ENCODE peak calls at places on chromosomes 1 and 21, in six cellular contexts. Z is stimulated activated CD4-positive, alpha-beta T cell treated with anti-CD3 and anti-CD28 coated beads, TNF-alpha, amount 100 ng/mL, for 1 hour; B is GM06990; C is activated gamma-delta T cell treated with anti-CD3 and anti-CD28 coated beads, Interleukin-2, amount 50 U/mL, for 16 hours; R is T1000; S is CD4-positive, alpha-beta T cell. P is an unnamed sample.

GRCh38 chr1:226862900-226863299 is 7.5 kb upstream of the PSEN2 start:
- DNase-seq in Z (no peak), C (no peak), R (no peak), S (no peak), B (no peak), P (no peak)

GRCh38 chr1:54413295-54413694 is 7.1 kb upstream of the SSBP3 start:
- DNase-seq in B (no peak), Z (no peak), S (no peak), R (no peak), C (no peak), P (no peak)

GRCh38 chr1:51504806-51505525 is 14.1 kb downstream of the EPS15 start:
- DNase-seq in C (no peak), R (no peak), Z (no peak), B (peak), S (no peak), P (no peak)

GRCh38 chr21:36073181-36073580 is 3.4 kb downstream of the CBR1 start:
- DNase-seq in S (no peak), Z (no peak), R (no peak), B (no peak), C (no peak), P (no peak)

GRCh38 chr1:198417041-198417440 is 123.4 kb downstream of the ATP6V1G3 start:
- DNase-seq in S (no peak), B (no peak), R (no peak), C (no peak), Z (no peak), P (no peak)

GRCh38 chr1:213761845-213762407 is 225.8 kb upstream of the PROX1 start:
- DNase-seq in B (no peak), Z (peak), R (no peak), S (peak), C (no peak), P (no peak)

GRCh38 chr1:165737196-165737595 is 31.5 kb downstream of the TMCO1 start:
- DNase-seq in Z (no peak), B (no peak), R (no peak), S (no peak), C (no peak), P (no peak)

GRCh38 chr1:84632975-84633427 is 57.3 kb downstream of the SSX2IP start:
- DNase-seq in C (no peak), B (no peak), R (peak), Z (no peak), S (no peak), P (no peak)

GRCh38 chr1:64956733-64957441 is 9.5 kb downstream of the JAK1 start:
- DNase-seq in S (no peak), C (peak), R (no peak), Z (no peak), B (peak), P (no peak)

GRCh38 chr1:163337631-163338030 is 15.9 kb downstream of the NUF2 start:
- DNase-seq in S (no peak), R (no peak), Z (no peak), B (no peak), C (no peak), P (no peak)

GRCh38 chr21:37658994-37659458 is 257.2 kb downstream of the KCNJ6 start:
- DNase-seq in R (no peak), Z (no peak), B (no peak), S (no peak), C (no peak), P (no peak)

GRCh38 chr21:16046625-16047340 is 317.0 kb downstream of the USP25 start:
- DNase-seq in R (no peak), S (no peak), Z (no peak), B (no peak), C (no peak), P (no peak)

GRCh38 chr1:208791458-208791857 is 547.3 kb upstream of the PLXNA2 start:
- DNase-seq in S (no peak), Z (no peak), C (no peak), R (no peak), B (no peak), P (no peak)

GRCh38 chr1:29254346-29254745 is 18.0 kb downstream of the PTPRU start:
- DNase-seq in B (no peak), S (no peak), C (no peak), R (no peak), Z (no peak), P (peak)

GRCh38 chr1:61504840-61505239 is 220.1 kb downstream of the TM2D1 start:
- DNase-seq in Z (no peak), C (no peak), B (no peak), R (no peak), S (no peak), P (no peak)

GRCh38 chr1:172977296-172978027 is 73.3 kb downstream of the TNFSF18 start:
- DNase-seq in Z (no peak), C (no peak), B (no peak), R (no peak), S (no peak), P (no peak)

GRCh38 chr1:27142464-27142863 is 12.5 kb downstream of the SLC9A1 start:
- DNase-seq in B (no peak), C (no peak), Z (no peak), S (no peak), R (no peak), P (no peak)

GRCh38 chr1:237799762-237800474 is 90.8 kb downstream of the ZP4 start:
- DNase-seq in B (peak), C (no peak), Z (no peak), R (peak), S (no peak), P (no peak)

GRCh38 chr1:196115641-196116040 is 492.6 kb downstream of the KCNT2 start:
- DNase-seq in B (no peak), S (no peak), Z (no peak), R (peak), C (no peak), P (no peak)

GRCh38 chr1:44644806-44645205 is 29.5 kb downstream of the TMEM53 start:
- DNase-seq in Z (no peak), R (no peak), B (no peak), C (no peak), S (no peak), P (no peak)

GRCh38 chr21:31897311-31897710 is 24.5 kb downstream of the HUNK start:
- DNase-seq in C (no peak), R (no peak), Z (no peak), B (no peak), S (no peak), P (no peak)

GRCh38 chr1:201153474-201154388 is 543 bp downstream of the TMEM9 start:
- DNase-seq in B (no peak), C (no peak), Z (peak), S (no peak), R (peak), P (peak)

GRCh38 chr1:157969693-157970485 is 23.6 kb upstream of the KIRREL1 start:
- DNase-seq in S (no peak), Z (no peak), C (no peak), B (no peak), R (peak), P (no peak)

GRCh38 chr1:91754348-91754747 is 131.6 kb downstream of the TGFBR3 start:
- DNase-seq in R (no peak), Z (no peak), C (no peak), B (no peak), S (no peak), P (no peak)

GRCh38 chr1:76948846-76949245 is 81.6 kb downstream of the ST6GALNAC5 start:
- DNase-seq in R (no peak), C (no peak), B (no peak), S (no peak), Z (no peak), P (no peak)

GRCh38 chr1:113662097-113662496 is 97.2 kb downstream of the PHTF1 start:
- DNase-seq in S (no peak), B (no peak), Z (no peak), C (no peak), R (no peak), P (no peak)

GRCh38 chr1:192575499-192576189 is at the start of gene RGS1:
- DNase-seq in R (no peak), C (peak), B (peak), S (peak), Z (peak), P (no peak)

GRCh38 chr1:226310637-226311195 is 1.8 kb upstream of the LIN9 start:
- DNase-seq in R (no peak), B (no peak), Z (no peak), C (no peak), S (no peak), P (no peak)

GRCh38 chr1:64172458-64172983 is 30.9 kb upstream of the UBE2U start:
- DNase-seq in B (peak), S (no peak), R (no peak), Z (no peak), C (no peak), P (no peak)

GRCh38 chr1:10193340-10193739 is 17.0 kb upstream of the KIF1B start:
- DNase-seq in Z (no peak), C (no peak), B (no peak), R (no peak), S (no peak), P (peak)

GRCh38 chr1:117810553-117810952 is 118.9 kb downstream of the GDAP2 start:
- DNase-seq in Z (no peak), C (no peak), S (no peak), R (no peak), B (no peak), P (no peak)

GRCh38 chr21:34734696-34735095 is 65.9 kb downstream of the CLIC6 start:
- DNase-seq in R (no peak), Z (no peak), S (no peak), B (no peak), C (no peak), P (no peak)

GRCh38 chr21:23725576-23725975 is 1881.7 kb downstream of the MRPL39 start:
- DNase-seq in B (no peak), R (no peak), C (no peak), Z (no peak), S (no peak), P (no peak)

GRCh38 chr21:44376606-44377005 is 23.2 kb downstream of the TRPM2 start:
- DNase-seq in B (no peak), S (no peak), Z (no peak), C (no peak), R (no peak), P (peak)

GRCh38 chr1:903721-904270 is 19.9 kb upstream of the SAMD11 start:
- DNase-seq in R (no peak), Z (no peak), B (no peak), C (no peak), S (no peak), P (no peak)